ENCODE peak calls at places on chromosomes 12 and 14, in ten cellular contexts. O, U, S, X, M, B, A, N, Z and H are unnamed samples.

GRCh38 chr12:110249105-110249504 is 31.9 kb upstream of the ATP2A2 start:
- DNase-seq in S (no peak), O (no peak), N (no peak), X (no peak), Z (no peak), M (peak; percentile 30), A (no peak), U (no peak), B (no peak), H (no peak)

GRCh38 chr14:103128631-103129300 is 5.5 kb downstream of the TNFAIP2 start:
- DNase-seq in U (peak; percentile 27), X (no peak), B (peak; percentile 50), Z (no peak), M (no peak), O (peak; percentile 71), S (peak; percentile 85), A (no peak), N (no peak), H (no peak)

GRCh38 chr14:79016828-79017505 is 846.8 kb downstream of the NRXN3 start:
- DNase-seq in B (no peak), X (no peak), O (no peak), Z (no peak), U (no peak), A (peak; percentile 98), M (peak; percentile 92), N (no peak), S (peak; percentile 51), H (no peak)

GRCh38 chr14:28780843-28781503 is 14.4 kb downstream of the FOXG1 start:
- DNase-seq in A (no peak), X (no peak), U (no peak), M (peak; percentile 75), S (peak; percentile 6), Z (no peak), N (no peak), B (no peak), O (no peak), H (peak; percentile 76)

GRCh38 chr14:106460916-106461315 is 934.5 kb downstream of the TMEM121 start:
- DNase-seq in X (no peak), N (no peak), U (no peak), Z (no peak), S (no peak), A (no peak), B (no peak), O (no peak), M (no peak), H (no peak)

GRCh38 chr12:65876898-65877721 is 52.8 kb downstream of the HMGA2 start:
- DNase-seq in N (no peak), S (peak; percentile 42), O (no peak), M (no peak), X (no peak), B (no peak), U (no peak), A (peak; percentile 42), Z (no peak), H (peak; percentile 90)

GRCh38 chr12:54074308-54074707 is 20.7 kb downstream of the HOXC4 start:
- DNase-seq in A (no peak), Z (no peak), U (no peak), N (no peak), O (no peak), X (no peak), B (no peak), S (no peak), M (no peak), H (no peak)

GRCh38 chr12:109240365-109240764 is 68.7 kb downstream of the FOXN4 start:
- DNase-seq in M (no peak), X (no peak), U (no peak), B (no peak), O (no peak), N (no peak), A (no peak), Z (no peak), S (no peak), H (no peak)

GRCh38 chr12:112380663-112381420 is 1.4 kb downstream of the HECTD4 start:
- DNase-seq in N (no peak), Z (no peak), M (no peak), U (no peak), A (peak; percentile 27), O (peak; percentile 28), S (no peak), X (no peak), B (peak; percentile 56), H (no peak)

GRCh38 chr14:23302290-23303225 is at the start of gene PPP1R3E:
- DNase-seq in X (peak; percentile 90), Z (peak; percentile 92), B (peak; percentile 95), A (peak; percentile 61), O (no peak), S (peak; percentile 64), M (peak; percentile 55), N (peak; percentile 62), U (peak; percentile 65), H (peak; percentile 80)

GRCh38 chr14:22174412-22174811 is 414.6 kb downstream of the DAD1 start:
- DNase-seq in A (no peak), X (no peak), Z (no peak), B (no peak), O (no peak), N (no peak), U (no peak), M (no peak), S (no peak), H (no peak)

GRCh38 chr12:34406996-34407300 is 384.7 kb downstream of the ALG10 start:
- DNase-seq in N (no peak), Z (peak; percentile 37), M (no peak), X (no peak), B (no peak), O (no peak), S (no peak), A (no peak), U (peak; percentile 2), H (no peak)

GRCh38 chr12:46547421-46548340 is 175.1 kb upstream of the SLC38A2 start:
- DNase-seq in U (no peak), X (no peak), N (no peak), S (peak; percentile 66), O (no peak), A (peak; percentile 82), M (peak; percentile 43), Z (no peak), B (no peak), H (no peak)

GRCh38 chr12:11228268-11228879 is 41.1 kb downstream of the PRB3 start:
- DNase-seq in A (peak; percentile 50), O (no peak), B (no peak), N (no peak), Z (no peak), U (no peak), S (peak; percentile 67), X (peak; percentile 53), M (peak; percentile 39), H (peak; percentile 75)

GRCh38 chr14:70793637-70794036 is 15.7 kb downstream of the MAP3K9 start:
- DNase-seq in N (no peak), S (no peak), B (no peak), M (no peak), U (no peak), Z (no peak), O (no peak), A (no peak), X (no peak), H (no peak)